ENCODE peak calls at places on chromosome 13, in nine cellular contexts. R is KG1; L is neural progenitor cell; J is EL; W is activated CD4-positive, alpha-beta T cell treated with anti-CD3 and anti-CD28 coated beads for 48 hours; K is lung microvascular endothelial cell; F is testis; S is stimulated activated naive CD4-positive, alpha-beta T cell treated with Interleukin-2 at 50 U/mL for 16 hours; Z is substantia nigra. G is an unnamed sample.

GRCh38 chr13:50357586-50358118 is 342.4 kb downstream of the KCNRG start:
- DNase-seq in F (peak; percentile 41), K (peak; percentile 72), J (peak; percentile 63), W (no peak), S (no peak), Z (no peak), L (no peak), R (no peak), G (no peak)

GRCh38 chr13:101267656-101268055 is 148.7 kb downstream of the NALCN start:
- DNase-seq in S (no peak), J (peak; percentile 24), W (no peak), Z (no peak), L (no peak), K (peak; percentile 27), R (no peak), F (no peak), G (no peak)

GRCh38 chr13:100240109-100240779 is 151.4 kb downstream of the PCCA start:
- DNase-seq in K (no peak), L (peak; percentile 18), F (no peak), S (no peak), W (no peak), J (no peak), R (no peak), Z (no peak), G (no peak)

GRCh38 chr13:36965767-36966166 is 33.4 kb downstream of the ALG5 start:
- DNase-seq in L (no peak), F (no peak), J (peak; percentile 83), W (no peak), S (no peak), Z (no peak), R (no peak), K (peak; percentile 97), G (no peak)

GRCh38 chr13:44876782-44877324 is 112.4 kb downstream of the NUFIP1 start:
- DNase-seq in Z (no peak), R (no peak), K (no peak), S (no peak), F (peak; percentile 82), J (no peak), W (peak; percentile 45), L (peak; percentile 47), G (no peak)

GRCh38 chr13:113855931-113856715 is 7.8 kb downstream of the GAS6 start:
- DNase-seq in F (peak; percentile 13), S (no peak), R (no peak), W (no peak), L (no peak), K (no peak), Z (no peak), J (no peak), G (no peak)

GRCh38 chr13:95477187-95477586 is 75.3 kb upstream of the CLDN10 start:
- DNase-seq in K (no peak), L (no peak), J (no peak), S (no peak), F (no peak), Z (no peak), W (no peak), R (no peak), G (no peak)

GRCh38 chr13:91220872-91221271 is 126.6 kb upstream of the MIR17HG start:
- DNase-seq in L (no peak), F (no peak), K (no peak), J (no peak), Z (no peak), R (no peak), W (no peak), S (no peak), G (no peak)

GRCh38 chr13:91704398-91704797 is 306.0 kb downstream of the GPC5 start:
- DNase-seq in W (no peak), F (no peak), Z (no peak), S (no peak), J (no peak), R (no peak), K (no peak), L (no peak), G (no peak)

G was measured in C1 segment of cervical spinal cord.